ENCODE peak calls at places on chromosomes 7 and 10, in nine cellular contexts. E is bronchial epithelial cell, R is mammary epithelial cell, Y is astrocyte, F is prostate gland, K is heart left ventricle, N is psoas muscle, C is esophagus squamous epithelium, D is lower lobe of right lung. Q is an unnamed sample. For H3K36me3, the result is how much of the 10 kb centered on the place peaks cover.

GRCh38 chr7:143458263-143458662 is 15.0 kb downstream of the TAS2R60 start:
- DNase-seq in E (peak), R (peak), Y (peak), F (no peak), K (no peak), N (no peak), C (no peak), D (no peak), Q (no peak)

GRCh38 chr7:108415821-108416536 is 40.3 kb downstream of the NRCAM start:
- DNase-seq in E (peak), R (peak), Y (peak), F (no peak), K (no peak), N (no peak), C (no peak), D (no peak), Q (no peak)

GRCh38 chr7:139861794-139862193 is 32.7 kb downstream of the TBXAS1 start:
- DNase-seq in E (no peak), R (no peak), Y (no peak), F (no peak), K (no peak), N (no peak), C (no peak), D (no peak), Q (no peak)

GRCh38 chr10:124221356-124222297 is 128.2 kb upstream of the CHST15 start:
- DNase-seq in E (peak), R (peak), Y (peak), F (no peak), K (no peak), N (no peak), C (no peak), D (no peak), Q (no peak)

GRCh38 chr10:96967847-96968246 is 135.7 kb downstream of the LCOR start:
- DNase-seq in E (no peak), R (peak), Y (peak), F (no peak), K (no peak), N (no peak), C (no peak), D (no peak), Q (no peak)

GRCh38 chr7:40987571-40987970 is 715.3 kb downstream of the INHBA start:
- DNase-seq in E (no peak), R (no peak), Y (peak), F (no peak), K (no peak), N (no peak), C (no peak), D (no peak), Q (no peak)

GRCh38 chr7:149454750-149455149 is 6.1 kb downstream of the ZNF777 start:
- DNase-seq in E (no peak), R (no peak), Y (no peak), F (no peak), K (no peak), N (no peak), C (no peak), D (no peak), Q (no peak)

GRCh38 chr7:103658055-103659010 is 212.3 kb upstream of the SLC26A5 start:
- DNase-seq in E (no peak), R (peak), Y (no peak), F (no peak), K (no peak), N (no peak), C (no peak), D (no peak), Q (no peak)

GRCh38 chr7:5354460-5355279 is 69.0 kb downstream of the TNRC18 start:
- DNase-seq in E (peak), R (peak), Y (peak), F (peak), K (peak), N (peak), C (no peak), D (no peak), Q (no peak)

GRCh38 chr10:103466734-103467133 is 8.0 kb upstream of the CALHM1 start:
- DNase-seq in E (no peak), R (no peak), Y (peak), F (no peak), K (no peak), N (no peak), C (no peak), D (no peak), Q (no peak)

GRCh38 chr10:63439607-63440006 is 26.2 kb downstream of the JMJD1C start:
- DNase-seq in E (no peak), R (no peak), Y (no peak), F (no peak), K (no peak), N (no peak), C (no peak), D (no peak), Q (no peak)

GRCh38 chr7:100604976-100605911 is 3.1 kb downstream of the PCOLCE start:
- DNase-seq in E (peak), R (no peak), Y (no peak), F (no peak), K (peak), N (peak), C (no peak), D (peak), Q (no peak)

GRCh38 chr7:150569245-150569644 is 2.1 kb downstream of the GIMAP4 start:
- DNase-seq in E (no peak), R (no peak), Y (no peak), F (no peak), K (no peak), N (no peak), C (no peak), D (no peak), Q (no peak)
- H3K4me3 ChIP-seq in E (no peak), R (no peak), Y (no peak), F (no peak), K (peak), N (peak), C (peak), D (peak), Q (peak)

DNA sequence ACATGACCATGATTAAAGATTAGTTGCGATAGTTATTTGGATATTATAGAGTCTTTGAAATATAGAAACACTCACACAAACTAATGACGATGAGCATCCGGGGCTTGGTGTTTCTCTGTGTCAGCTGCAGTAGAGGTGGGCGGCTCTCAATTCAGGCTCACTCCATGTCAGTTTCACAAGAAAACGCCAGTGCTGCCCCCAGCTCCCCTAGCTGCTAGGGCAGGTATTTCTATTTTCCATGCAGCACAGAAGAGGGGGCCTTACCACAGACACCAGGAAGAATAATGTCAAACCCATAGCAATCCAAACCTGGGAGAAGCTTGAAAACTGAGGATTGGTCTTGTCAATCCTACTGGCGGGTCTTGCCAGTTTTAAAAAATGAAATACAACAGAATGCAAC is 197.1 kb downstream of the PHTF2 start:
- DNase-seq in E (no peak), R (no peak), Y (no peak), F (no peak), K (no peak), N (no peak), C (no peak), D (no peak), Q (no peak)
- TF ChIP-seq CTCF in E (no peak), R (no peak), Y (peak), F (no peak), K (no peak), N (no peak), C (no peak), D (no peak), Q (no peak)

GRCh38 chr10:31413325-31413724 is 94.3 kb downstream of the ZEB1 start:
- DNase-seq in E (no peak), R (no peak), Y (peak), F (no peak), K (no peak), N (no peak), C (no peak), D (no peak), Q (no peak)

GRCh38 chr10:31422634-31423033 is 103.6 kb downstream of the ZEB1 start:
- DNase-seq in E (no peak), R (no peak), Y (no peak), F (no peak), K (no peak), N (no peak), C (no peak), D (no peak), Q (no peak)

GRCh38 chr10:31421322-31421721 is 102.3 kb downstream of the ZEB1 start:
- DNase-seq in E (no peak), R (no peak), Y (no peak), F (no peak), K (no peak), N (no peak), C (no peak), D (no peak), Q (no peak)

GRCh38 chr10:31419394-31420063 is 100.5 kb downstream of the ZEB1 start:
- DNase-seq in E (peak), R (peak), Y (peak), F (no peak), K (no peak), N (no peak), C (no peak), D (no peak), Q (no peak)

DNA sequence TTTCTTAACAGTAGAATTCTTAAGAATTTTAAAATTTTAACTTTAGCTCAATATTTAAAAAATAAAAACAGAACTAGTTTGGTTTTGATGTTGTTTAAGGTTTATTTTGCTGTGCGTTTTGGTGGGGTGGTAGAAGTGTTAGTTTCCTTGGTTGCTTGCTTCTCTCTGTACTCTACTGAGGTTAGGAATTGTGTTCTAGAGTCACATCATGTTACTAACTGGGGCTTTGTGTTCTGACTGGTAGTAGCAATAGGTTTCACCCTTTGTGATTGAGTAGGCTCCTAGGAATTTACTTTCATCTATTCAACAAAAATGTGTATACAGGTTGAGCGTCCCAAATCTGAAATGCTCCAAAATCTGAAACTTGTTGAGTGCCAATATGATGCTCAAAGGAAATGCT is 99.5 kb downstream of the ZEB1 start:
- DNase-seq in E (no peak), R (no peak), Y (no peak), F (no peak), K (no peak), N (no peak), C (no peak), D (no peak), Q (no peak)
- H3K36me3 ChIP-seq in E (under half), R (under half), Y (under half), F (under half), K (under half), N (under half), C (under half), D (under half), Q (under half)

DNA sequence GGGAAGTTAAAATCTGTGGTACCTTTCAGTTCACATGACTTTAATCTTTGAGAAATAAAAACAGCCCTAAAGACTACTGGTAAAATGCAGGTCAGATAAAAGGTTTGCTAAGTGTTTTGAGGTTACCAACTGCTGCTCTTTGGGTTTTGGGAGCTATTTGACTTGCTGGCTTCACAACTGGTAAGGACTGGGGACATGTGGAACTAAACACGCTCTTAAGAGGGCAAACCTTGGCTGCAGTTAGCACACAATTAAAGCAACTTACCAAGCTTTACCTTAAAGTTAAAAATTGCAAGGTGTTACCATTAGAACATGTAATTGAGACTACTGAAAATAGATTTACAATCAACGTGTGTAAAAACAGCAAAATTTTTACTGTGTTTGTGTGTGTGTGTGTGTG is 220.2 kb downstream of the PHF14 start:
- DNase-seq in E (no peak), R (no peak), Y (no peak), F (no peak), K (no peak), N (no peak), C (no peak), D (no peak), Q (no peak)
- H3K4me3 ChIP-seq in E (no peak), R (no peak), Y (no peak), F (no peak), K (no peak), N (peak), C (peak), D (peak), Q (peak)

GRCh38 chr7:85471312-85471711 is 284.5 kb upstream of the SEMA3D start:
- DNase-seq in E (no peak), R (no peak), Y (no peak), F (no peak), K (no peak), N (no peak), C (no peak), D (no peak), Q (no peak)
- TF ChIP-seq CTCF in E (no peak), R (no peak), Y (no peak), F (no peak), K (no peak), N (no peak), C (no peak), D (no peak), Q (no peak)